ENCODE peak calls at places on chromosomes 3 and 15, in nine cellular contexts. R, X, A, Z, J, N, K, Q and Y are unnamed samples.

GRCh38 chr3:172317984-172318383 is 130.3 kb downstream of the GHSR start:
- DNase-seq in R (peak), X (peak), A (no peak), Z (peak), J (peak), N (peak), K (no peak), Q (peak), Y (no peak)

GRCh38 chr15:75606711-75607684 is 18.5 kb downstream of the SNUPN start:
- DNase-seq in R (peak), X (no peak), A (no peak), Z (no peak), J (no peak), N (no peak), K (no peak), Q (peak), Y (no peak)

GRCh38 chr3:5787863-5788488 is 600.5 kb downstream of the EDEM1 start:
- DNase-seq in R (no peak), X (peak), A (no peak), Z (peak), J (no peak), N (no peak), K (no peak), Q (no peak), Y (peak)

GRCh38 chr3:128854382-128854939 is 25.0 kb upstream of the ACAD9 start:
- DNase-seq in R (no peak), X (peak), A (peak), Z (no peak), J (no peak), N (no peak), K (no peak), Q (no peak), Y (no peak)

GRCh38 chr3:124410471-124410870 is 319.8 kb upstream of the UMPS start:
- DNase-seq in R (peak), X (no peak), A (no peak), Z (no peak), J (no peak), N (peak), K (no peak), Q (no peak), Y (no peak)

GRCh38 chr3:38582941-38583645 is 66.4 kb downstream of the SCN5A start:
- DNase-seq in R (no peak), X (peak), A (no peak), Z (no peak), J (no peak), N (no peak), K (no peak), Q (no peak), Y (peak)

GRCh38 chr3:55191911-55192787 is 264.3 kb upstream of the LRTM1 start:
- DNase-seq in R (peak), X (no peak), A (no peak), Z (no peak), J (peak), N (peak), K (no peak), Q (peak), Y (no peak)

GRCh38 chr3:105812194-105812586 is 56.6 kb downstream of the CBLB start:
- DNase-seq in R (peak), X (no peak), A (no peak), Z (no peak), J (no peak), N (peak), K (no peak), Q (peak), Y (no peak)

GRCh38 chr3:157248590-157249425 is 88.9 kb upstream of the CCNL1 start:
- DNase-seq in R (peak), X (peak), A (no peak), Z (peak), J (peak), N (peak), K (peak), Q (peak), Y (no peak)

GRCh38 chr15:44726568-44727461 is 9.5 kb upstream of the TRIM69 start:
- DNase-seq in R (peak), X (peak), A (peak), Z (no peak), J (peak), N (peak), K (no peak), Q (peak), Y (peak)

GRCh38 chr3:110628650-110629301 is 442.8 kb upstream of the NECTIN3 start:
- DNase-seq in R (no peak), X (no peak), A (no peak), Z (no peak), J (no peak), N (no peak), K (no peak), Q (no peak), Y (no peak)

GRCh38 chr3:63937661-63938651 is 25.8 kb upstream of the SCAANT1 start:
- DNase-seq in R (no peak), X (no peak), A (peak), Z (no peak), J (no peak), N (peak), K (no peak), Q (no peak), Y (no peak)

GRCh38 chr3:173983353-173983752 is 585.8 kb downstream of the NLGN1 start:
- DNase-seq in R (peak), X (no peak), A (no peak), Z (no peak), J (no peak), N (peak), K (no peak), Q (peak), Y (no peak)

GRCh38 chr3:132539681-132540080 is 57.4 kb upstream of the ACKR4 start:
- DNase-seq in R (no peak), X (no peak), A (no peak), Z (no peak), J (no peak), N (no peak), K (no peak), Q (no peak), Y (no peak)

GRCh38 chr3:49747792-49748480 is 24.2 kb upstream of the GMPPB start:
- DNase-seq in R (peak), X (no peak), A (no peak), Z (no peak), J (peak), N (peak), K (no peak), Q (peak), Y (no peak)

GRCh38 chr3:155321418-155321817 is 27.9 kb upstream of the STRIT1 start:
- DNase-seq in R (no peak), X (no peak), A (no peak), Z (no peak), J (no peak), N (no peak), K (no peak), Q (peak), Y (no peak)

GRCh38 chr3:128786434-128787020 is 60.5 kb downstream of the RAB7A start:
- DNase-seq in R (peak), X (no peak), A (no peak), Z (no peak), J (no peak), N (no peak), K (no peak), Q (peak), Y (no peak)

GRCh38 chr15:90085565-90085964 is 16.7 kb downstream of the IDH2 start:
- DNase-seq in R (no peak), X (no peak), A (no peak), Z (no peak), J (no peak), N (no peak), K (peak), Q (no peak), Y (no peak)

GRCh38 chr3:191414286-191414685 is 46.7 kb upstream of the PYDC2 start:
- DNase-seq in R (peak), X (no peak), A (no peak), Z (no peak), J (no peak), N (no peak), K (no peak), Q (peak), Y (no peak)

GRCh38 chr3:128969993-128970740 is 23.7 kb downstream of the CFAP92 start:
- DNase-seq in R (no peak), X (peak), A (peak), Z (peak), J (no peak), N (peak), K (no peak), Q (peak), Y (peak)

GRCh38 chr3:123449092-123449985 is 449 bp upstream of the ADCY5 start:
- DNase-seq in R (no peak), X (peak), A (no peak), Z (no peak), J (no peak), N (no peak), K (peak), Q (peak), Y (peak)

GRCh38 chr3:52694528-52695189 is 8.8 kb downstream of the GNL3 start:
- DNase-seq in R (no peak), X (no peak), A (no peak), Z (no peak), J (no peak), N (no peak), K (no peak), Q (no peak), Y (no peak)

GRCh38 chr15:90924375-90924774 is 8.0 kb downstream of the HDDC3 start:
- DNase-seq in R (no peak), X (no peak), A (no peak), Z (no peak), J (no peak), N (no peak), K (no peak), Q (no peak), Y (no peak)

GRCh38 chr3:188077160-188077812 is 76.7 kb upstream of the LPP start:
- DNase-seq in R (no peak), X (peak), A (no peak), Z (no peak), J (no peak), N (no peak), K (no peak), Q (no peak), Y (no peak)

GRCh38 chr3:102081587-102082289 is 232.4 kb downstream of the NFKBIZ start:
- DNase-seq in R (no peak), X (no peak), A (no peak), Z (no peak), J (no peak), N (peak), K (no peak), Q (no peak), Y (no peak)

GRCh38 chr3:37571269-37571668 is 290.4 kb upstream of the CTDSPL start:
- DNase-seq in R (no peak), X (no peak), A (no peak), Z (no peak), J (no peak), N (peak), K (no peak), Q (no peak), Y (no peak)

GRCh38 chr3:178419078-178419477 is 117.2 kb upstream of the KCNMB2 start:
- DNase-seq in R (peak), X (no peak), A (no peak), Z (no peak), J (no peak), N (peak), K (no peak), Q (no peak), Y (no peak)

GRCh38 chr3:52774901-52775864 is 2.2 kb upstream of the ITIH1 start:
- DNase-seq in R (no peak), X (no peak), A (no peak), Z (no peak), J (no peak), N (no peak), K (peak), Q (no peak), Y (peak)

GRCh38 chr15:60667925-60668324 is 189.0 kb upstream of the ICE2 start:
- DNase-seq in R (no peak), X (no peak), A (no peak), Z (no peak), J (no peak), N (no peak), K (no peak), Q (no peak), Y (no peak)

GRCh38 chr3:106728315-106728821 is 648.9 kb upstream of the CCDC54 start:
- DNase-seq in R (peak), X (no peak), A (no peak), Z (no peak), J (peak), N (peak), K (no peak), Q (peak), Y (no peak)

GRCh38 chr3:141754032-141754431 is 9.2 kb upstream of the GRK7 start:
- DNase-seq in R (no peak), X (no peak), A (no peak), Z (no peak), J (no peak), N (no peak), K (no peak), Q (no peak), Y (no peak)

DNA sequence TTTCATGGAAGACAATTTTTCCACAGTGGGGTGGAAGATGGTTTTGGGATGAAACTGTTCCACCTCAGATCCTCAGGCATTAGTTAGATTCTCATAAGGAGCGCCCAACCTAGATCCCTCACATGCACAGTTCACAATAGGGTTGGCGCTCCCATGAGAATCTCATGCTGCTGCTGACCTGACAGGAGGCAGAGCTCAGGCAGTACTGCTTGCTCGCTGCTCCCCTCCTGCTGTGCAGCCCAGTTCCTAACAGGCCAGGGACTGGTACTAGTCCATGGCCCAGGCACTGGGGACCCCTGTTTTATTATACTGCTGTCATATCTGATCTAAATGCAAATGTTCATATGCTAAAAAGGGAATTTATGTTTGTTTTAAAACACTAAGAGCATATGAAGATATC is 9.8 kb upstream of the GRK7 start:
- DNase-seq in R (no peak), X (no peak), A (no peak), Z (no peak), J (no peak), N (no peak), K (no peak), Q (no peak), Y (no peak)
- H3K4me3 ChIP-seq in R (no peak), X (no peak), A (no peak), Z (no peak), J (no peak), N (no peak), K (no peak), Q (no peak), Y (no peak)

GRCh38 chr15:42154576-42155355 is 1.7 kb downstream of the PLA2G4F start:
- DNase-seq in R (no peak), X (no peak), A (no peak), Z (no peak), J (no peak), N (peak), K (no peak), Q (no peak), Y (no peak)

GRCh38 chr15:42153874-42154575 is 2.4 kb downstream of the PLA2G4F start:
- DNase-seq in R (no peak), X (no peak), A (no peak), Z (no peak), J (no peak), N (no peak), K (no peak), Q (no peak), Y (no peak)

GRCh38 chr15:42157381-42157780 is 945 bp upstream of the PLA2G4F start:
- DNase-seq in R (no peak), X (no peak), A (no peak), Z (no peak), J (no peak), N (no peak), K (no peak), Q (no peak), Y (no peak)

GRCh38 chr15:42156266-42156922 is at the start of gene PLA2G4F:
- DNase-seq in R (no peak), X (no peak), A (no peak), Z (no peak), J (no peak), N (peak), K (peak), Q (no peak), Y (peak)

GRCh38 chr15:42155546-42156265 is 730 bp downstream of the PLA2G4F start:
- DNase-seq in R (no peak), X (no peak), A (no peak), Z (no peak), J (no peak), N (peak), K (no peak), Q (no peak), Y (no peak)
- H3K4me3 ChIP-seq in R (no peak), X (no peak), A (no peak), Z (no peak), J (no peak), N (peak), K (peak), Q (no peak), Y (no peak)

DNA sequence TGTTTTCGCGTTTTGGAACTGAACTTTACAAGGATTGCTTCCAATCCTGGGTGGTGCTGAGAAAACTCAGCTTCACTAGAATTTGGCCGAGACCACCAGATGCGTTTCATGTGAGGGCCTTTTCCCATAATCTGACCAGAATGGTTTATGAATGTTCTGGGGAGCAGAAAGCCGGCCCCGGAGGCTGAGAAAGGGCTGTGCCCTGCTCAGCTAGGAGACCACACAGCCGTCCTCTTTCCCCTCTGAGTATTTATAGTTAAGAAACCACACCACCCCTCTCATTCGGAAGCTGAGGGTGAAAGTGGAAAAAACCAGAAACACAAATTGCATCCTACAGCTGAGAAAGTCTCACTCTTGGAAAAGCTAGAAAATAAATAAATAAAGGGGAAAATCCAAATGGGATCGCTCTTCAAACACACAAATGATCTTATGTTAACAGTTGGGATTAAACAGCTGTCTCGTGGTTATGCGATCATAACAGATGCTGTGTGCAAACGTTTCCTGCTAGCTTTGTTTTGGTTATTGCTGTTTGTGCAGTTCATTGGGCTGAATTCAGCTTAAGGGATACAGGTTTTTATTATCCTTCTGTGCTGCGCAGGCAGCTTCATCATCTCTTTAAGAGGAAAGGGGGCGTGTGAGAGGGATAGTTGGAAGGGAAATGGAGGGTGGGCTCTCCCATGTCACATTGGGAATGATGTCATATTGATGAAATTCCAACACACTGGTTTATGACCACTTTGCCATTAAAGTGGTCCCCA is 1026.2 kb upstream of the NR2F2 start:
- DNase-seq in R (no peak), X (peak), A (no peak), Z (no peak), J (no peak), N (no peak), K (no peak), Q (peak), Y (no peak)
- H3K4me3 ChIP-seq in R (no peak), X (no peak), A (no peak), Z (no peak), J (no peak), N (no peak), K (no peak), Q (no peak), Y (no peak)

GRCh38 chr3:44478055-44478468 is 592 bp upstream of the ZNF445 start:
- DNase-seq in R (no peak), X (no peak), A (no peak), Z (no peak), J (no peak), N (peak), K (no peak), Q (peak), Y (no peak)

GRCh38 chr3:44476963-44477311 is 533 bp downstream of the ZNF445 start:
- DNase-seq in R (no peak), X (no peak), A (no peak), Z (no peak), J (no peak), N (peak), K (no peak), Q (no peak), Y (no peak)

GRCh38 chr3:44477312-44478030 is at the start of gene ZNF445:
- DNase-seq in R (peak), X (peak), A (peak), Z (peak), J (peak), N (peak), K (peak), Q (peak), Y (peak)

GRCh38 chr3:44478606-44479094 is 1.2 kb upstream of the ZNF445 start:
- DNase-seq in R (no peak), X (no peak), A (no peak), Z (no peak), J (no peak), N (no peak), K (no peak), Q (no peak), Y (no peak)

DNA sequence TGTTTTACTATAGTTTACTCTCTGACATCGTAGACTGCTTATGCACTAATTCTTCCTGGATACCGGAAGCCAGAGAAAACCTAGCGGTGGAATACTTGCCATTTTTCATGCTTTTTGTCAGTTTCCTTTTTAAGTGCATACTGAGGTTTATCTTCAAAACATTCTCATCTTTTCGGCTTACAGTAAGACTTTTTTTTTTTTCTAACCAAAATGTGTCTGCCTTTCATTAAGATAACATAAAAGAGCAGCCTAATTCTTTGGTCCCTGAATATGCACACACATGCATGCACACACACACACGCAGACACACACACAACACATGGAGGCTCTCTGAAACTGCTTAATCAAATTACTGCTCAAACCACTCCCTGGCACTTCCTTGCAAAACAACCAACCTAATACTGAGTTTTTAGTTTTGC is 1.3 kb downstream of the ZNF445 start:
- DNase-seq in R (peak), X (no peak), A (peak), Z (no peak), J (no peak), N (peak), K (no peak), Q (peak), Y (no peak)
- H3K4me3 ChIP-seq in R (peak), X (peak), A (peak), Z (peak), J (peak), N (peak), K (peak), Q (peak), Y (peak)